ENCODE peak calls at places on chromosomes 16 and 17, in six cellular contexts. E is A549; N is activated CD4-positive, alpha-beta T cell treated with anti-CD3 and anti-CD28 coated beads for 24 hours; X is activated CD8-positive, alpha-beta memory T cell treated with anti-CD3 and anti-CD28 coated beads for 24 hours; O is nucleus accumbens; V is osteocyte. K is an unnamed sample.

GRCh38 chr17:83200231-83200699 is 120.9 kb downstream of the METRNL start:
- DNase-seq in E (no peak), V (no peak), N (no peak), X (peak), O (no peak), K (peak)

GRCh38 chr16:66223176-66223780 is 143.2 kb upstream of the CDH5 start:
- DNase-seq in X (no peak), N (no peak), O (no peak), V (no peak), E (no peak), K (no peak)

GRCh38 chr17:48047113-48047740 is 932 bp upstream of the NFE2L1 start:
- DNase-seq in E (peak), V (no peak), X (peak), O (no peak), N (no peak), K (no peak)

GRCh38 chr16:80909720-80910119 is 97.0 kb downstream of the CMC2 start:
- DNase-seq in N (no peak), E (no peak), O (no peak), V (no peak), X (no peak), K (no peak)

GRCh38 chr16:58628845-58629680 is 563 bp downstream of the CNOT1 start:
- DNase-seq in E (peak), X (peak), O (peak), N (peak), V (peak), K (peak)

GRCh38 chr17:45018514-45019176 is 32.8 kb downstream of the DCAKD start:
- DNase-seq in X (peak), N (no peak), E (no peak), V (no peak), O (no peak), K (no peak)

GRCh38 chr17:62688398-62689140 is 61.1 kb downstream of the MRC2 start:
- DNase-seq in N (no peak), V (no peak), E (no peak), X (no peak), O (no peak), K (no peak)

GRCh38 chr16:11698271-11698689 is 30.0 kb downstream of the SNN start:
- DNase-seq in V (peak), X (peak), N (no peak), E (no peak), O (no peak), K (no peak)

GRCh38 chr16:13866073-13866472 is 53.9 kb upstream of the ERCC4 start:
- DNase-seq in E (peak), O (peak), N (peak), V (no peak), X (peak), K (no peak)

GRCh38 chr16:58638148-58639036 is 8.8 kb upstream of the CNOT1 start:
- DNase-seq in X (no peak), V (no peak), E (peak), N (no peak), O (no peak), K (no peak)

GRCh38 chr17:44219126-44219635 is 294 bp downstream of the UBTF start:
- DNase-seq in E (peak), N (peak), O (peak), V (peak), X (peak), K (peak)

GRCh38 chr16:81531415-81531814 is 86.8 kb downstream of the CMIP start:
- DNase-seq in N (no peak), O (no peak), V (no peak), X (no peak), E (peak), K (no peak)

GRCh38 chr16:22764662-22765302 is 49.2 kb upstream of the HS3ST2 start:
- DNase-seq in V (no peak), O (no peak), X (no peak), N (no peak), E (no peak), K (no peak)

GRCh38 chr16:4136229-4136813 is 20.1 kb upstream of the ADCY9 start:
- DNase-seq in N (no peak), O (no peak), E (peak), V (no peak), X (no peak), K (peak)

GRCh38 chr16:9260665-9261064 is 169.2 kb downstream of the HAPSTR1 start:
- DNase-seq in O (no peak), E (no peak), V (no peak), N (no peak), X (no peak), K (no peak)

GRCh38 chr17:9987779-9988585 is 82.9 kb upstream of the RCVRN start:
- DNase-seq in V (no peak), N (no peak), O (no peak), X (peak), E (peak), K (no peak)

GRCh38 chr17:81270279-81270678 is 24.8 kb downstream of the SLC38A10 start:
- DNase-seq in N (no peak), O (no peak), V (no peak), X (no peak), E (no peak), K (no peak)